ENCODE peak calls at places on chromosomes 13 and 19, in four cellular contexts. One of them, this sample, is unnamed.

GRCh38 chr19:18961767-18962423 is 20.9 kb upstream of the HOMER3 start:
- DNase-seq in HepG2: peak; percentile 83
- DNase-seq in K562: no peak
- DNase-seq in GM12878: no peak
- DNase-seq in this sample: no peak

GRCh38 chr19:10009269-10009665 is 1.0 kb downstream of the COL5A3 start:
- DNase-seq in GM12878: no peak
- DNase-seq in HepG2: no peak
- DNase-seq in K562: peak; percentile 89
- DNase-seq in this sample: no peak

GRCh38 chr19:34265221-34265650 is 10.9 kb downstream of the GARRE1 start:
- DNase-seq in HepG2: no peak
- DNase-seq in GM12878: no peak
- DNase-seq in K562: no peak
- DNase-seq in this sample: no peak

GRCh38 chr13:99396446-99396845 is 89.2 kb upstream of the GPR183 start:
- DNase-seq in GM12878: no peak
- DNase-seq in K562: no peak
- DNase-seq in HepG2: no peak
- DNase-seq in this sample: no peak

GRCh38 chr13:67042556-67042955 is 187.6 kb downstream of the PCDH9 start:
- DNase-seq in GM12878: no peak
- DNase-seq in HepG2: no peak
- DNase-seq in K562: no peak
- DNase-seq in this sample: no peak

GRCh38 chr13:20953245-20953931 is 50.8 kb upstream of the XPO4 start:
- DNase-seq in HepG2: peak; percentile 91
- DNase-seq in K562: no peak
- DNase-seq in GM12878: no peak
- DNase-seq in this sample: no peak

GRCh38 chr19:2798158-2798685 is 12.9 kb downstream of the THOP1 start:
- DNase-seq in HepG2: no peak
- DNase-seq in GM12878: no peak
- DNase-seq in K562: no peak
- DNase-seq in this sample: no peak

GRCh38 chr19:1791879-1792278 is 20.2 kb downstream of the ATP8B3 start:
- DNase-seq in GM12878: no peak
- DNase-seq in HepG2: no peak
- DNase-seq in K562: no peak
- DNase-seq in this sample: no peak

GRCh38 chr13:43905435-43906031 is 25.8 kb downstream of the LACC1 start:
- DNase-seq in HepG2: peak; percentile 55
- DNase-seq in K562: peak; percentile 21
- DNase-seq in GM12878: no peak
- DNase-seq in this sample: peak; percentile 58

GRCh38 chr13:20610006-20610405 is 43.0 kb downstream of the IFT88 start:
- DNase-seq in K562: no peak
- DNase-seq in GM12878: no peak
- DNase-seq in HepG2: no peak
- DNase-seq in this sample: no peak

GRCh38 chr19:29741776-29742175 is 26.7 kb upstream of the C19orf12 start:
- DNase-seq in K562: no peak
- DNase-seq in GM12878: no peak
- DNase-seq in HepG2: no peak
- DNase-seq in this sample: no peak

GRCh38 chr13:95201814-95202521 is 99.3 kb downstream of the ABCC4 start:
- DNase-seq in HepG2: no peak
- DNase-seq in K562: no peak
- DNase-seq in GM12878: no peak
- DNase-seq in this sample: no peak

GRCh38 chr13:101698400-101698799 is 245.9 kb downstream of the ITGBL1 start:
- DNase-seq in HepG2: no peak
- DNase-seq in GM12878: no peak
- DNase-seq in K562: no peak
- DNase-seq in this sample: no peak

GRCh38 chr13:83905641-83906040 is 23.4 kb upstream of the SLITRK1 start:
- DNase-seq in K562: no peak
- DNase-seq in GM12878: no peak
- DNase-seq in HepG2: no peak
- DNase-seq in this sample: no peak

GRCh38 chr13:20713751-20714150 is 10.3 kb downstream of the IL17D start:
- DNase-seq in GM12878: no peak
- DNase-seq in K562: no peak
- DNase-seq in HepG2: no peak
- DNase-seq in this sample: no peak

GRCh38 chr19:41156207-41156606 is 36.8 kb upstream of the CYP2S1 start:
- DNase-seq in HepG2: no peak
- DNase-seq in K562: no peak
- DNase-seq in GM12878: no peak
- DNase-seq in this sample: no peak

GRCh38 chr19:40578442-40578908 is 1.8 kb downstream of the SHKBP1 start:
- DNase-seq in HepG2: no peak
- DNase-seq in GM12878: no peak
- DNase-seq in K562: peak; percentile 85
- DNase-seq in this sample: no peak

GRCh38 chr19:6249296-6249695 is 30.5 kb downstream of the MLLT1 start:
- DNase-seq in HepG2: no peak
- DNase-seq in GM12878: no peak
- DNase-seq in K562: no peak
- DNase-seq in this sample: no peak

GRCh38 chr13:111115051-111115840 is at the start of gene ARHGEF7:
- DNase-seq in K562: no peak
- DNase-seq in GM12878: no peak
- DNase-seq in HepG2: no peak
- DNase-seq in this sample: no peak

GRCh38 chr13:23289917-23290357 is 109.2 kb downstream of the SGCG start:
- DNase-seq in HepG2: no peak
- DNase-seq in GM12878: no peak
- DNase-seq in K562: no peak
- DNase-seq in this sample: no peak

GRCh38 chr19:43751466-43752220 is 3.1 kb downstream of the SMG9 start:
- DNase-seq in HepG2: no peak
- DNase-seq in K562: no peak
- DNase-seq in GM12878: no peak
- DNase-seq in this sample: no peak

GRCh38 chr19:38862321-38863059 is 12.7 kb upstream of the HNRNPL start:
- DNase-seq in GM12878: no peak
- DNase-seq in HepG2: no peak
- DNase-seq in K562: no peak
- DNase-seq in this sample: no peak

GRCh38 chr13:85497652-85498051 is 301.6 kb downstream of the SLITRK6 start:
- DNase-seq in GM12878: no peak
- DNase-seq in K562: no peak
- DNase-seq in HepG2: no peak
- DNase-seq in this sample: no peak

GRCh38 chr19:41225238-41226052 is 6.4 kb downstream of the AXL start:
- DNase-seq in K562: peak; percentile 74
- DNase-seq in GM12878: no peak
- DNase-seq in HepG2: peak; percentile 91
- DNase-seq in this sample: peak; percentile 97

GRCh38 chr19:16588089-16588823 is 16.0 kb upstream of the SLC35E1 start:
- DNase-seq in HepG2: no peak
- DNase-seq in K562: peak; percentile 78
- DNase-seq in GM12878: peak; percentile 90
- DNase-seq in this sample: no peak
- TF ChIP-seq ZNF274 in HepG2: no peak
- TF ChIP-seq ZNF274 in K562: no peak
- TF ChIP-seq ZNF274 in GM12878: no peak
- TF ChIP-seq ZNF274 in this sample: no peak

GRCh38 chr13:27353166-27353583 is 71.2 kb upstream of the GTF3A start:
- DNase-seq in HepG2: peak; percentile 30
- DNase-seq in K562: no peak
- DNase-seq in GM12878: peak; percentile 89
- DNase-seq in this sample: no peak
- H3K4me3 ChIP-seq in HepG2: peak overlapping the region; percentile 40
- H3K4me3 ChIP-seq in K562: no peak overlapping the region
- H3K4me3 ChIP-seq in GM12878: peak overlapping the region; percentile 42
- H3K4me3 ChIP-seq in this sample: no peak overlapping the region

GRCh38 chr19:16370671-16371391 is 46.2 kb downstream of the KLF2 start:
- DNase-seq in K562: no peak
- DNase-seq in HepG2: no peak
- DNase-seq in GM12878: no peak
- DNase-seq in this sample: no peak
- TF ChIP-seq ZBTB33 in K562: no peak
- TF ChIP-seq ZBTB33 in HepG2: no peak
- TF ChIP-seq ZBTB33 in GM12878: no peak
- TF ChIP-seq ZBTB33 in this sample: no peak

DNA sequence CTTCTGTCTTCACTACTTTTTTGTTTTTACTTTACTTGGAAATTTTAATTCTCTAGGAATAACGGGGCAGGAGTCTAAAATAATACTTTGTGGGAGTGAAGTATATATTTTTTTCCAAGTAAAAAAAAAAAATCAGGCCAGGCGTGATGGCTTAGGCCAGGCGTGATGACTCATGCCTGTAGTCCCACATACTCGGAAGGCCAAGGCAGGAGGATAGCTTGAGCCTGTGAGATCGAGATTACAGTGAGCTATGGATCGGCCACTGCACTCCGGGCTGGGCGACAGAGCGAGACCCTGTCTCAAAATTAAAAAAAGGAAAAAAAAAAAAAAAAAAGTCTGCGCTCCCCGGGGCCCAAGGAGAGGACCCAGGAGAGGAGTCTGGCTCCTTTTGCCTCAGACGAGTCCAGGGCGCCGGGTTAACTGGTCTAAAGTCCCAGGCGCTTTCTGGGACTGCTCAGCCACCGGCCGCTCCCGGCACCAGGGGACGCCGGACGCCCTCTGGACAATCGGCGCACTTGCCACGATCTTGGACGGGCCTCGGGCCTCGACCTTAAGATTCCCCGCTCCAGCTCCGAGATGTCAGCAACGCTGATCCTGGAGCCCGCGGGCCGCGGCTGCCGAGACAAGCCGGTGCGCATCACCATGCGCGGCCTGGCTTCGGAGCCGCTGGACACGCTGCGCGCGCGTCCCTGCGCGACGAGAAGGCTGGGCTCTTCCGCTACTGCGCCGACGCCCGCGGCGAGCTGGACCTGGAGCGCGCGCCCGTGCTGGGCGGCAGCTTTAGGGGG is 2.7 kb upstream of the ZFP82 start:
- DNase-seq in K562: no peak
- DNase-seq in HepG2: no peak
- DNase-seq in GM12878: no peak
- DNase-seq in this sample: no peak
- TF ChIP-seq ZNF274 in K562: no peak
- TF ChIP-seq ZNF274 in HepG2: no peak
- TF ChIP-seq ZNF274 in GM12878: no peak
- TF ChIP-seq ZNF274 in this sample: no peak

DNA sequence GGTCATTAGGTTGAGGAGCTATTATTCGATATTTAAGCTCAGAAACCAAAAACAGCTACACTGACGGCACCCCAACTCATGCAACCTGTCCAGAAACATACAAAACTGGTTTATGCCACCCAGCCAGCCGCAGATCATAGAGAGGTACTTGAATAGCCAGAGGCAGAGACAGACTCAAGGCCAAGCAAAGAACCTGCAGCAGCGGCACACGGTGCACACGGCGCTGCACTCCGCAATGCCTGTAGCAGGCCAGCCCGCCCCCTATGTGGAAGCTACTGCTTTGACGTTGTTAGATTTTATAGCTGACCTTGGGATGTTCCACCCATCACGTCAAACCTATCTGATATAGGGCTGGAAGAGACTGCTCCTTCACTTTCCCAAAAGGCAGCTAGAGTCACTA is 11.9 kb upstream of the DHRS12 start:
- DNase-seq in GM12878: no peak
- DNase-seq in HepG2: no peak
- DNase-seq in K562: no peak
- DNase-seq in this sample: no peak
- H3K4me3 ChIP-seq in GM12878: no peak overlapping the region
- H3K4me3 ChIP-seq in HepG2: no peak overlapping the region
- H3K4me3 ChIP-seq in K562: no peak overlapping the region
- H3K4me3 ChIP-seq in this sample: no peak overlapping the region

DNA sequence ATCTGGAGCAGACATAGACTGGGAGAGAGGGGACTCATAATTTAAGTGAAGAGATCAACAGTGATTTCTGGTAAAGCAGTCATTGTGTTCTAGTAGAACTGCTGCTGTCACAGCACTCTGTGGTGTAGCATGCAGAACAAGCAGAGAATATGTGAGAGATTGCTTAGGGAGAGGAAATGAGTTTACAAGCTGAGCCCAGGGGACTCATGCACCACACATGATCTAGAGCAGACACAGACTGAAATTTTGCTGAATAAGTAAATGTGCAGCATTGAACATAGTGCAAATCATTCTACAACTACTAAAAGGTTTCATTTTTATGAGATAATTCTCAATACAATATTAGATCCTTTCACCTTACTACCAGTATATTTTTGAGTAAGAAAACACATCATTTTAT is 125.7 kb downstream of the MYO16 start:
- DNase-seq in K562: no peak
- DNase-seq in GM12878: no peak
- DNase-seq in HepG2: no peak
- DNase-seq in this sample: no peak
- TF ChIP-seq ZBTB33 in K562: no peak
- TF ChIP-seq ZBTB33 in GM12878: no peak
- TF ChIP-seq ZBTB33 in HepG2: no peak
- TF ChIP-seq ZBTB33 in this sample: no peak

DNA sequence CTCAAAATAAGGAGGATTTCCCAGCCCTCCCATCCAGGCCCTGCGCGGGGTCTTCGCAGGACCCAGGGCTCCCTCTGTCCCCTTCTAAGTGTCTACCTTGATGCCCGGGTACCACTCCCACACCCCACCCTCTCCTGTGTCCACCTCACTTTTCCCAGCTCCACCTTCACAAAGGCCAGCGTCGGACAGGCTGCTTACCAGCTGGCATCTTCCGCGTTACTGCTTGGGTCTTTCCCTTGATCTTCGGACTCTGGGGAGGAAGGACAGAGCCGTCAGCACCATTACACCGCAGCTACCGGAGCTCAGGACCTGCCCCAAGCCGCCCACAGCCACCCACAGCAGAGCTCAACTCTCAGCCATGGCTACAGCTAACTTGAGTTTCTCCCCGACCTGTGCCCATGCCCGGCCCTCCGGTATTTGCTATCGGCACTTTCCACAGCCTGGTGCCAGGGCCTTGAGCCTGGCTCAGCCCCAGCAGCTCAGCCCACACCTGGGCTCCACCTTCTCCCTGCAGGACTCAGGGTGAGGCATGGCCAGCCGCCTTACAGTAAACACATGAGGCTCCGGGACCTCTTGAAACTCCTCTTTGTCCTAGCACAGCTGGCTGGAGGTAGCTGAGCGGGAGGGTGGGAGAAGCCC is 3.8 kb downstream of the C13orf46 start:
- DNase-seq in HepG2: no peak
- DNase-seq in GM12878: no peak
- DNase-seq in K562: no peak
- DNase-seq in this sample: no peak
- TF ChIP-seq ZNF274 in HepG2: no peak
- TF ChIP-seq ZNF274 in GM12878: no peak
- TF ChIP-seq ZNF274 in K562: no peak
- TF ChIP-seq ZNF274 in this sample: no peak